ENCODE peak calls at places on chromosomes 11 and 22, in four cellular contexts. Q is stomach, F is tibial artery, R is tibial nerve. J is an unnamed sample. For H3K4me1 and H3K9me3, the result is how much of the 10 kb centered on the place peaks cover.

GRCh38 chr11:71125150-71125549 is 127.2 kb downstream of the SHANK2 start:
- DNase-seq in R (no peak), F (no peak), Q (no peak), J (no peak)

GRCh38 chr22:31950226-31950625 is 5.9 kb downstream of the YWHAH start:
- DNase-seq in F (peak), R (no peak), Q (no peak), J (no peak)

GRCh38 chr11:9972917-9973504 is 309.1 kb downstream of the SWAP70 start:
- DNase-seq in Q (no peak), F (no peak), R (no peak), J (no peak)

GRCh38 chr11:66715346-66716085 is 13.5 kb downstream of the SPTBN2 start:
- DNase-seq in R (no peak), Q (no peak), F (no peak), J (no peak)

GRCh38 chr11:121887564-121887963 is 228.5 kb downstream of the BLID start:
- DNase-seq in Q (no peak), F (no peak), R (no peak), J (no peak)

GRCh38 chr11:120055646-120056045 is 82.3 kb downstream of the TRIM29 start:
- DNase-seq in R (no peak), F (no peak), Q (no peak), J (no peak)

GRCh38 chr11:11876458-11876857 is 34.7 kb downstream of the USP47 start:
- DNase-seq in F (no peak), Q (no peak), R (no peak), J (no peak)

GRCh38 chr11:86637976-86638375 is 34.4 kb downstream of the ME3 start:
- DNase-seq in Q (no peak), F (no peak), R (no peak), J (no peak)

DNA sequence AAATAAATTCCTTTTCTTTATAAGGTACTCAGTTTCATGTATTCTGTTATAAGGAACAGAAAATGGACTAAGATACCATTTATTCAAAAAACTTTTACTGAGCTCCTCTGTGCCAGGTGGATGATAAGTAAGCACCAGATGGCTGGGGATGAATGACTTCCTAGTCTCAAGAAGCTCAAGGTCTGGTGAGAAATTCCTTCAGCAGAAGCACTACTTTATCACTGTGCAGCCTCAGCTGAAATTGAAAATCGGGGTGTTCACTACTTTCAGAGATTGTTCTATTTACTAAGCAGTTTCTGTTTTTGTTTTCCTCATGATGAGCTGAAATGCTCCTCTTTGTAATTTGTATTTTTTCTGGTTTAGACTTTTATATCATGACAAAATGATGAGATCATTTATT is 7.8 kb downstream of the LDHAL6A start:
- DNase-seq in R (no peak), F (no peak), Q (no peak), J (no peak)
- H3K4me1 ChIP-seq in R (under half), F (under half), Q (under half), J (under half)

DNA sequence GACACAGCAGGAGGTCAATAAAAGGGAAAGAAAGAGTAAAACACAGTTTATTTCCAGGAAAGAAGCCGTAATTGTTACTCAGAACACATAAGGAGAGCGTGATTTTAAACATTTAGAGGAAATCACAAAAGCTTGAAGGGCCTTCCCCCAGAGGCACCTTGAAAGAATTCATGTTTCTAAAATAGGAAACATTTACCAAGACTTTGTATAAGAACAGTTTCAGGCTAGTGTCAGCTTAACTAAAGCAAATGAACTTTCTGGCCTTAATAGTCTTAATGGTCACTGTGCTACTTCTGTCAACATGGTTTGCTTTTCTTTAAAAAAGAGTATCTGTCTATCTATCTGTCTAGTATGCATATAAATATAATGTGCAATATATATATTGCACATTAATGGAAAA is 208.8 kb downstream of the CNTN5 start:
- DNase-seq in R (no peak), Q (no peak), F (no peak), J (no peak)
- H3K9me3 ChIP-seq in R (under half), Q (under half), F (under half), J (under half)

DNA sequence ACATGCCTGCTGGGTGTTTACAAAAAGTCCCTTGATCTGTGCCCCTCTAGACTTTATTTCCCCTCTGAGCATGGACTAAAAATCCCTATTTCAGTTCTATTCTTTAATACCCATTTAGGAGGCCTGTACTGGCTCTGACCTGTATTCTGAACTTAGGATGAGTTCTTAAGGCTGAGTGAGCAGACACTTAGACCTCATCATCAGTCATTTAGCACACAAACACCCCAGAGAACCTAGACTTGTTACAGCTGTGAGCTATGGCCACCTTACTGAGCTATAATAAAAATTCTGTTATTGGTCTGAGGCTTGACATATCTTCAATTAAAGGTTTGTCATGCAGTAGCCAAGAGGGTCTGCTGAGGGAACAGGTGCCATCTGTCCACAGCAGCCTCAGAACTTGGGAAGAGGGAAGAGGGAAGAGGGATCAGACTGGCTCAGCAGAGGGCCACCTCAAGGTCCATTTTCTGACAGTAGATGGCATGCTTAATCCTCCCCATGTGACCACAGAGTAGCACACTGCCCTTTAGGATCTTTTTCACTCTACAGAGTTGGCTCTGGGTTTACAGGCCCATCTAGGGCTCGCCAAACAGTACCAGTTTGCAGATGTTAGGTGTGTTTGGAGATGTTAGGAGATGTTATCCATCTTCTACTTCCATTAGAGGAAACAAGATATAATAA is 30.2 kb upstream of the RRM1 start:
- DNase-seq in F (no peak), R (no peak), Q (no peak), J (no peak)
- H3K4me1 ChIP-seq in F (half or more), R (under half), Q (under half), J (under half)

GRCh38 chr11:92329137-92329536 is 104.5 kb downstream of the FAT3 start:
- DNase-seq in F (no peak), Q (no peak), R (no peak), J (no peak)

GRCh38 chr11:92329644-92330043 is 105.0 kb downstream of the FAT3 start:
- DNase-seq in R (no peak), Q (no peak), F (no peak), J (no peak)

GRCh38 chr11:92325416-92325815 is 100.8 kb downstream of the FAT3 start:
- DNase-seq in F (no peak), Q (no peak), R (no peak), J (no peak)

GRCh38 chr11:92322225-92322624 is 97.6 kb downstream of the FAT3 start:
- DNase-seq in R (no peak), Q (no peak), F (no peak), J (no peak)

GRCh38 chr11:92324890-92325289 is 100.3 kb downstream of the FAT3 start:
- DNase-seq in R (no peak), F (no peak), Q (no peak), J (no peak)
- H3K9me3 ChIP-seq in R (under half), F (under half), Q (under half), J (under half)